ENCODE peak calls at places on chromosomes 12 and 14, in five cellular contexts. K, C, R, F and H are unnamed samples.

GRCh38 chr14:24734917-24735500 is 101.0 kb upstream of the GZMB start:
- DNase-seq in K (peak), F (no peak), R (peak), C (peak), H (no peak)

GRCh38 chr14:25351269-25351668 is 301.3 kb upstream of the STXBP6 start:
- DNase-seq in F (no peak), K (no peak), C (no peak), R (no peak), H (no peak)

GRCh38 chr14:100430571-100430970 is 107.4 kb downstream of the SLC25A47 start:
- DNase-seq in R (no peak), F (no peak), C (no peak), K (no peak), H (no peak)

GRCh38 chr12:43273467-43273866 is 278.5 kb downstream of the ADAMTS20 start:
- DNase-seq in F (no peak), K (no peak), C (no peak), R (no peak), H (no peak)

GRCh38 chr12:6607751-6608591 is 792 bp upstream of the CHD4 start:
- DNase-seq in C (peak), K (peak), R (peak), F (peak), H (no peak)

GRCh38 chr12:117832459-117833457 is 136.0 kb downstream of the KSR2 start:
- DNase-seq in K (no peak), F (no peak), R (no peak), C (no peak), H (no peak)

GRCh38 chr14:96129128-96129736 is 75.4 kb upstream of the BDKRB2 start:
- DNase-seq in K (no peak), C (no peak), F (no peak), R (no peak), H (no peak)

GRCh38 chr12:64650762-64651161 is 40.5 kb downstream of the RASSF3 start:
- DNase-seq in K (no peak), C (no peak), R (no peak), F (no peak), H (no peak)

GRCh38 chr12:116006141-116006540 is 271.4 kb downstream of the MED13L start:
- DNase-seq in F (no peak), C (no peak), R (no peak), K (no peak), H (no peak)

GRCh38 chr14:105066285-105067071 is 1.2 kb upstream of the GPR132 start:
- DNase-seq in K (no peak), R (no peak), F (peak), C (no peak), H (no peak)

GRCh38 chr12:65597527-65597926 is 226.8 kb upstream of the HMGA2 start:
- DNase-seq in C (no peak), K (no peak), R (no peak), F (no peak), H (no peak)

GRCh38 chr12:56932867-56933266 is 1.3 kb downstream of the SDR9C7 start:
- DNase-seq in F (peak), C (no peak), K (no peak), R (no peak), H (no peak)

GRCh38 chr12:75944097-75944904 is 87.3 kb downstream of the PHLDA1 start:
- DNase-seq in R (no peak), K (no peak), F (no peak), C (no peak), H (no peak)

GRCh38 chr14:40855343-40855742 is 751.3 kb upstream of the LRFN5 start:
- DNase-seq in K (no peak), R (no peak), C (no peak), F (no peak), H (no peak)

GRCh38 chr12:120651821-120652220 is 11.4 kb downstream of the CABP1 start:
- DNase-seq in K (no peak), F (peak), C (peak), R (no peak), H (no peak)

GRCh38 chr12:26037615-26038180 is 79.2 kb downstream of the RASSF8 start:
- DNase-seq in R (no peak), F (no peak), C (no peak), K (no peak), H (no peak)

GRCh38 chr12:40211185-40211584 is 13.6 kb upstream of the LRRK2 start:
- DNase-seq in F (no peak), C (no peak), K (no peak), R (no peak), H (no peak)

GRCh38 chr14:74934476-74935339 is 11.6 kb upstream of the RPS6KL1 start:
- DNase-seq in K (no peak), C (peak), R (peak), F (peak), H (peak)

GRCh38 chr12:110307372-110307771 is 26.3 kb downstream of the ATP2A2 start:
- DNase-seq in R (no peak), C (no peak), K (no peak), F (no peak), H (no peak)

GRCh38 chr12:62758216-62758615 is 176.7 kb downstream of the PPM1H start:
- DNase-seq in K (no peak), F (no peak), R (no peak), C (no peak), H (no peak)

GRCh38 chr14:102889615-102890014 is 32.8 kb upstream of the AMN start:
- DNase-seq in F (no peak), C (no peak), K (no peak), R (no peak), H (no peak)

GRCh38 chr12:45670339-45671065 is 59.0 kb upstream of the ARID2 start:
- DNase-seq in R (no peak), F (no peak), C (no peak), K (no peak), H (no peak)

GRCh38 chr14:49982082-49982481 is 89.2 kb downstream of the ARF6 start:
- DNase-seq in F (no peak), K (no peak), R (no peak), C (no peak), H (no peak)

GRCh38 chr12:70074510-70074909 is 168.7 kb upstream of the CNOT2 start:
- DNase-seq in R (no peak), K (no peak), F (no peak), C (no peak), H (no peak)

DNA sequence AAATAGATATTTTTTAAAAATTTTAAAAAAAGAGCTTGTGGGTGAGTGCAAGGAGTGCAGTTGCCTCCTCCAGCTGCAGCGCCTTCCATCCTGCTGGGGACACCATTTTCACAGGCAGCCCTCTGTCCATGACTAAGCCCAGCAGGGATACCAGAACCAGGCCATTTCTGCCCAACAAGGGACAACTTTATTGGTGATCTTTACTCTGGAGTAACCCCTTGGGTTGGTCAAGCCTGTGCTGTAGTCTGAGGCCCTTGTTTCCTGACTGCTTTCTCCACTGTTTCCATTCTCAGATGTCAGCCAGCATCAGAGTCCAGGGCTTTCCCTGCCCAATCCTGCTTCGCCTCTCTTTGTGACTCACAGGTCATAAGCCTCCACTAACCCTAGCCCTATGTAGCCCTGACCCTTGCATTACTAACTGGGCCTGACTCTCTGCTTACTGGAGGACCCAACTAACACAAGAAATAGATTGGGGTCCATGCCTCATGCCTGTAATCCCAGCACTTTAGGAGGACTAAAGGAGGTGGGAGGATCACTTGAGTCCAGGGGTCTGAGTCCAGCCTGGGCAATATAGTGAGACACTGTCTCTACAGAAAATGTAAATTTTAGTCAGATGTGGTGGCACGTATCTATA is 8.7 kb upstream of the SNRNP35 start:
- DNase-seq in C (no peak), F (no peak), R (no peak), K (no peak), H (no peak)
- TF ChIP-seq CTCF in C (no peak), F (no peak), R (no peak), K (no peak), H (no peak)

GRCh38 chr12:51419473-51420228 is 5.0 kb upstream of the SLC4A8 start:
- DNase-seq in F (no peak), C (peak), R (no peak), K (no peak), H (no peak)
- TF ChIP-seq CTCF in F (no peak), C (peak), R (no peak), K (no peak), H (no peak)

DNA sequence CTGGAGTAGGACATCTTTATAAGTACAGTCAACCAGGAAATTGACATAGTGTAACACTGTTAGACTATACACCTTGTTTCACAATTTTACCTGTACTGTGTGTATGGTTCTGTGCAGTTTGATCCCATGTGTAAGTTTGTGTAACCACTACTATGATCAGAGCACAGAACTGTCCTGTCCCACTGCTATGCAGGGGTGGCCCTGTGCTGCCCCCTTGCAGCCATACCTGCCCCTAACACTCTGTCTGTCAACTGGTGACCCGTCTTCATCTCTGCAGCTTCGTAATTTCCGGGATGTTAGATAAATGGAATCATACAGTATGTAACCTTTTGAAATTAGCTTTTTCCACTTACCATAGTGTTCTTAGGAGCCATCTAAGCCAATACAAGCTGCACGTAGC is 58.7 kb upstream of the RD3L start:
- DNase-seq in C (peak), K (no peak), F (no peak), R (peak), H (peak)
- TF ChIP-seq CTCF in C (peak), K (no peak), F (peak), R (peak), H (peak)

GRCh38 chr14:69423279-69423678 is 24.8 kb downstream of the SLC39A9 start:
- DNase-seq in F (no peak), C (no peak), K (no peak), R (no peak), H (no peak)
- TF ChIP-seq CTCF in F (no peak), C (no peak), K (no peak), R (no peak), H (no peak)

GRCh38 chr14:94673071-94673470 is 60.9 kb downstream of the SERPINA3 start:
- DNase-seq in F (no peak), R (no peak), K (peak), C (no peak), H (no peak)
- TF ChIP-seq CTCF in F (no peak), R (no peak), K (no peak), C (no peak), H (no peak)